ENCODE peak calls at places on chromosomes 5 and 9, in nine cellular contexts. One of them, this sample, is unnamed.

GRCh38 chr5:150138551-150139265 is 16.9 kb downstream of the PDGFRB start:
- DNase-seq in hepatocyte: peak; percentile 84
- DNase-seq in fibroblast of lung: peak; percentile 97
- DNase-seq in CD8-positive, alpha-beta T cell: no peak
- DNase-seq in body of pancreas: peak; percentile 42
- DNase-seq in tibial artery: peak; percentile 87
- DNase-seq in IMR-90: peak; percentile 96
- DNase-seq in psoas muscle: no peak
- DNase-seq in aorta: peak; percentile 92
- DNase-seq in this sample: no peak

GRCh38 chr5:112642885-112643284 is 94.8 kb upstream of the APC start:
- DNase-seq in aorta: no peak
- DNase-seq in tibial artery: no peak
- DNase-seq in CD8-positive, alpha-beta T cell: no peak
- DNase-seq in psoas muscle: no peak
- DNase-seq in fibroblast of lung: peak; percentile 39
- DNase-seq in IMR-90: no peak
- DNase-seq in hepatocyte: no peak
- DNase-seq in body of pancreas: no peak
- DNase-seq in this sample: no peak

GRCh38 chr5:89211836-89212235 is 328.9 kb upstream of the MEF2C start:
- DNase-seq in body of pancreas: no peak
- DNase-seq in CD8-positive, alpha-beta T cell: no peak
- DNase-seq in fibroblast of lung: peak; percentile 97
- DNase-seq in psoas muscle: no peak
- DNase-seq in aorta: no peak
- DNase-seq in hepatocyte: no peak
- DNase-seq in IMR-90: peak; percentile 83
- DNase-seq in tibial artery: no peak
- DNase-seq in this sample: no peak

GRCh38 chr5:16313761-16314160 is 134.2 kb upstream of the MARCHF11 start:
- DNase-seq in tibial artery: no peak
- DNase-seq in aorta: no peak
- DNase-seq in psoas muscle: no peak
- DNase-seq in CD8-positive, alpha-beta T cell: no peak
- DNase-seq in body of pancreas: no peak
- DNase-seq in hepatocyte: no peak
- DNase-seq in IMR-90: no peak
- DNase-seq in fibroblast of lung: no peak
- DNase-seq in this sample: no peak

GRCh38 chr5:176533894-176534611 is 3.1 kb downstream of the RNF44 start:
- DNase-seq in tibial artery: no peak
- DNase-seq in body of pancreas: peak; percentile 77
- DNase-seq in IMR-90: peak; percentile 36
- DNase-seq in CD8-positive, alpha-beta T cell: peak; percentile 69
- DNase-seq in hepatocyte: no peak
- DNase-seq in aorta: peak; percentile 69
- DNase-seq in psoas muscle: peak; percentile 64
- DNase-seq in fibroblast of lung: peak; percentile 13
- DNase-seq in this sample: peak; percentile 69

GRCh38 chr5:140112685-140113179 is 1.2 kb upstream of the PURA start:
- DNase-seq in CD8-positive, alpha-beta T cell: no peak
- DNase-seq in psoas muscle: no peak
- DNase-seq in hepatocyte: no peak
- DNase-seq in fibroblast of lung: peak; percentile 47
- DNase-seq in tibial artery: no peak
- DNase-seq in body of pancreas: no peak
- DNase-seq in aorta: no peak
- DNase-seq in IMR-90: peak; percentile 34
- DNase-seq in this sample: peak; percentile 18

GRCh38 chr9:99140685-99141314 is 35.9 kb downstream of the TGFBR1 start:
- DNase-seq in aorta: no peak
- DNase-seq in psoas muscle: peak; percentile 41
- DNase-seq in body of pancreas: peak; percentile 32
- DNase-seq in hepatocyte: peak; percentile 67
- DNase-seq in fibroblast of lung: peak; percentile 47
- DNase-seq in CD8-positive, alpha-beta T cell: peak; percentile 46
- DNase-seq in IMR-90: peak; percentile 67
- DNase-seq in tibial artery: peak; percentile 35
- DNase-seq in this sample: peak; percentile 30

GRCh38 chr5:28725001-28725400 is 1686.6 kb upstream of the CDH9 start:
- DNase-seq in tibial artery: no peak
- DNase-seq in aorta: no peak
- DNase-seq in CD8-positive, alpha-beta T cell: no peak
- DNase-seq in fibroblast of lung: no peak
- DNase-seq in hepatocyte: no peak
- DNase-seq in IMR-90: no peak
- DNase-seq in body of pancreas: no peak
- DNase-seq in psoas muscle: no peak
- DNase-seq in this sample: no peak

GRCh38 chr9:36721846-36722588 is 149.3 kb downstream of the MELK start:
- DNase-seq in fibroblast of lung: peak; percentile 2
- DNase-seq in psoas muscle: no peak
- DNase-seq in IMR-90: no peak
- DNase-seq in tibial artery: peak; percentile 25
- DNase-seq in aorta: no peak
- DNase-seq in CD8-positive, alpha-beta T cell: no peak
- DNase-seq in hepatocyte: peak; percentile 20
- DNase-seq in body of pancreas: peak; percentile 53
- DNase-seq in this sample: peak; percentile 62

GRCh38 chr5:178839319-178839704 is 20.4 kb upstream of the ZNF354B start:
- DNase-seq in psoas muscle: no peak
- DNase-seq in IMR-90: no peak
- DNase-seq in CD8-positive, alpha-beta T cell: peak; percentile 43
- DNase-seq in hepatocyte: peak; percentile 82
- DNase-seq in aorta: peak; percentile 84
- DNase-seq in body of pancreas: peak; percentile 69
- DNase-seq in tibial artery: no peak
- DNase-seq in fibroblast of lung: no peak
- DNase-seq in this sample: peak; percentile 62

GRCh38 chr9:76642701-76643209 is 121.5 kb upstream of the PCA3 start:
- DNase-seq in aorta: no peak
- DNase-seq in IMR-90: no peak
- DNase-seq in hepatocyte: no peak
- DNase-seq in body of pancreas: no peak
- DNase-seq in fibroblast of lung: no peak
- DNase-seq in tibial artery: no peak
- DNase-seq in CD8-positive, alpha-beta T cell: no peak
- DNase-seq in psoas muscle: no peak
- DNase-seq in this sample: no peak

GRCh38 chr9:22064957-22065356 is 55.9 kb upstream of the CDKN2B start:
- DNase-seq in CD8-positive, alpha-beta T cell: no peak
- DNase-seq in fibroblast of lung: no peak
- DNase-seq in aorta: no peak
- DNase-seq in hepatocyte: no peak
- DNase-seq in body of pancreas: no peak
- DNase-seq in psoas muscle: no peak
- DNase-seq in tibial artery: no peak
- DNase-seq in IMR-90: no peak
- DNase-seq in this sample: no peak

GRCh38 chr5:151146003-151146524 is 11.5 kb downstream of the ANXA6 start:
- DNase-seq in hepatocyte: no peak
- DNase-seq in tibial artery: no peak
- DNase-seq in fibroblast of lung: no peak
- DNase-seq in psoas muscle: no peak
- DNase-seq in CD8-positive, alpha-beta T cell: no peak
- DNase-seq in body of pancreas: no peak
- DNase-seq in aorta: no peak
- DNase-seq in IMR-90: no peak
- DNase-seq in this sample: no peak
- H3K4me1 ChIP-seq in hepatocyte: peaks cover 17% of the 10 kb centered on the region
- H3K4me1 ChIP-seq in tibial artery: no peaks in the 10 kb centered on the region
- H3K4me1 ChIP-seq in fibroblast of lung: peaks cover 15% of the 10 kb centered on the region
- H3K4me1 ChIP-seq in psoas muscle: peaks cover 91% of the 10 kb centered on the region
- H3K4me1 ChIP-seq in CD8-positive, alpha-beta T cell: peaks cover 100% of the 10 kb centered on the region
- H3K4me1 ChIP-seq in body of pancreas: peaks cover 10% of the 10 kb centered on the region
- H3K4me1 ChIP-seq in aorta: no peaks in the 10 kb centered on the region
- H3K4me1 ChIP-seq in IMR-90: peaks cover 13% of the 10 kb centered on the region
- H3K4me1 ChIP-seq in this sample: peaks cover 7% of the 10 kb centered on the region

DNA sequence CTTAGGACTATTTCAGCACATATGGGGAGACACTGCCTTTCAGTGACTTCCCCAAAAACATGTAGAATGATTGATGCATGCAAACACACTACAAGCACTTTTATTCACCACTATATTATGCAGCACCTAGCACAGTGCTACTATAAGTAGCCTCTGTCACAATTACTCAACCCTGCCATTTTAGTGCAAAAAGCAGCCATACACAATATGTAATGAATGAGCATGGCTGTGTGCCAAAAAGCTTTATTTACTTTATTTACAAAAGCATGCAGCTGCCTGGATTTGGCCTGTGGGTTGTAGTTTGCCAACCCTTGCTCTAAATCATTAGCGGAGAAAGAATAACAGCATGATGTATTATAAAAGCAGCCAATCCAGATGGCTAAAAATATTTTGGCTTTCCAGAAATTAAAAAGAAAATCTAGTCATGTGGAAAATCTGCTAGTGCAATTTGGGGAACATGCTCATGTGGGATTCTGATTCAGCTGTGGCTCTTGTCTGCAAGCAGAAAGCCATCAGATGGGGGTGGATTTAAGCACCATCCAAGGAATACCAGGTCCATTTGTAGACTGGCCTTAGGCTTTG is 154.1 kb upstream of the HMHB1 start:
- DNase-seq in hepatocyte: peak; percentile 34
- DNase-seq in tibial artery: no peak
- DNase-seq in aorta: no peak
- DNase-seq in psoas muscle: no peak
- DNase-seq in CD8-positive, alpha-beta T cell: no peak
- DNase-seq in IMR-90: no peak
- DNase-seq in fibroblast of lung: peak; percentile 35
- DNase-seq in body of pancreas: no peak
- DNase-seq in this sample: no peak
- H3K27ac ChIP-seq in hepatocyte: no peak overlapping the region
- H3K27ac ChIP-seq in tibial artery: no peak overlapping the region
- H3K27ac ChIP-seq in aorta: no peak overlapping the region
- H3K27ac ChIP-seq in psoas muscle: no peak overlapping the region
- H3K27ac ChIP-seq in CD8-positive, alpha-beta T cell: no peak overlapping the region
- H3K27ac ChIP-seq in IMR-90: no peak overlapping the region
- H3K27ac ChIP-seq in fibroblast of lung: no peak overlapping the region
- H3K27ac ChIP-seq in body of pancreas: no peak overlapping the region
- H3K27ac ChIP-seq in this sample: no peak overlapping the region

GRCh38 chr5:135386096-135386495 is 12.9 kb downstream of the MACROH2A1 start:
- DNase-seq in hepatocyte: no peak
- DNase-seq in fibroblast of lung: peak; percentile 47
- DNase-seq in aorta: no peak
- DNase-seq in IMR-90: peak; percentile 50
- DNase-seq in CD8-positive, alpha-beta T cell: no peak
- DNase-seq in psoas muscle: no peak
- DNase-seq in body of pancreas: no peak
- DNase-seq in tibial artery: no peak
- DNase-seq in this sample: no peak

GRCh38 chr5:135385576-135385975 is 13.5 kb downstream of the MACROH2A1 start:
- DNase-seq in hepatocyte: peak; percentile 31
- DNase-seq in fibroblast of lung: no peak
- DNase-seq in aorta: no peak
- DNase-seq in CD8-positive, alpha-beta T cell: no peak
- DNase-seq in body of pancreas: no peak
- DNase-seq in IMR-90: no peak
- DNase-seq in tibial artery: no peak
- DNase-seq in psoas muscle: no peak
- DNase-seq in this sample: no peak

GRCh38 chr5:135387629-135387960 is 11.4 kb downstream of the MACROH2A1 start:
- DNase-seq in hepatocyte: no peak
- DNase-seq in CD8-positive, alpha-beta T cell: no peak
- DNase-seq in IMR-90: no peak
- DNase-seq in body of pancreas: no peak
- DNase-seq in aorta: no peak
- DNase-seq in tibial artery: no peak
- DNase-seq in psoas muscle: no peak
- DNase-seq in fibroblast of lung: no peak
- DNase-seq in this sample: no peak

GRCh38 chr5:135388860-135389435 is 10.1 kb downstream of the MACROH2A1 start:
- DNase-seq in IMR-90: no peak
- DNase-seq in body of pancreas: no peak
- DNase-seq in psoas muscle: no peak
- DNase-seq in fibroblast of lung: no peak
- DNase-seq in hepatocyte: no peak
- DNase-seq in tibial artery: no peak
- DNase-seq in aorta: no peak
- DNase-seq in CD8-positive, alpha-beta T cell: no peak
- DNase-seq in this sample: no peak

DNA sequence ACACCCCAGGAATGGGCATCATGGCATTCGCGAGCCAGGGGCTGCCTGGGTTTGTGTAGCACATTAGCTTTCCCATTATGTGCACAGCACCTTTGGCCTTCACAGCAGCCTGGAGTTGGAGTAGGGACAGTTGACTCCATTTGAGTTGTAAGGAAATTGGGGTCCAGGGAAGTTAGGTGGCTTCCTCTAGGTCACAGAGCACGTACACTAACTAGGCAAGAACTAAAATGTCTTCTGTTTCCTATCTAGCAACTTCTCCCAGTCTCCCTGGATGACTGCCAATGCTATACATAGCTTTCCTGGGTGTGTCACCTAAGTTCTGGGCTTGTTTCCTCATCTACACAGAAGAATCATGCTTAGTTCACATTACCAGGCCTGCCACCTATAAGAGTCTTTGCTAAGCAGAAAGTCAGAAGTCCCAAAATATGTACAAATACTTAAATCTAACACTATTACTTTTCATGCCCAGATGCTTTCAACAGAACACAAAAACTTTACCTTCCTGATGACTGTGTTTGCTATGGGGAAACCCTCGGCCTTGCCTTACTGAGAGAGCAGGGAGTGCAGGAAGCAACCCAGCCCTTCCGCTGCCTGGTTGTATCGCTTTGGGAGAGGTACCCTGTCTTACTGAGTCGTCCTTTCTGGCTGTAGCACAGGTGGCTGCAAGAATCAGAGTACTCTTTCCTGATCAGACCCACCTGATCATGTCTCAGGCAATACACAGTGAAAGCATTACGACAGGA is 12.0 kb downstream of the MACROH2A1 start:
- DNase-seq in aorta: no peak
- DNase-seq in fibroblast of lung: peak; percentile 92
- DNase-seq in body of pancreas: peak; percentile 31
- DNase-seq in psoas muscle: no peak
- DNase-seq in CD8-positive, alpha-beta T cell: no peak
- DNase-seq in hepatocyte: peak; percentile 77
- DNase-seq in IMR-90: peak; percentile 94
- DNase-seq in tibial artery: no peak
- DNase-seq in this sample: peak; percentile 82
- H3K4me1 ChIP-seq in aorta: peaks cover 3% of the 10 kb centered on the region
- H3K4me1 ChIP-seq in fibroblast of lung: peaks cover 38% of the 10 kb centered on the region
- H3K4me1 ChIP-seq in body of pancreas: no peaks in the 10 kb centered on the region
- H3K4me1 ChIP-seq in psoas muscle: peaks cover 70% of the 10 kb centered on the region
- H3K4me1 ChIP-seq in CD8-positive, alpha-beta T cell: peaks cover 8% of the 10 kb centered on the region
- H3K4me1 ChIP-seq in hepatocyte: peaks cover 28% of the 10 kb centered on the region
- H3K4me1 ChIP-seq in IMR-90: peaks cover 40% of the 10 kb centered on the region
- H3K4me1 ChIP-seq in tibial artery: no peaks in the 10 kb centered on the region
- H3K4me1 ChIP-seq in this sample: peaks cover 4% of the 10 kb centered on the region

GRCh38 chr5:1315018-1315708 is 20.3 kb upstream of the TERT start:
- DNase-seq in tibial artery: peak; percentile 11
- DNase-seq in aorta: peak; percentile 61
- DNase-seq in psoas muscle: peak; percentile 22
- DNase-seq in IMR-90: no peak
- DNase-seq in CD8-positive, alpha-beta T cell: no peak
- DNase-seq in hepatocyte: no peak
- DNase-seq in body of pancreas: no peak
- DNase-seq in fibroblast of lung: no peak
- DNase-seq in this sample: no peak
- H3K27ac ChIP-seq in tibial artery: no peak overlapping the region
- H3K27ac ChIP-seq in aorta: no peak overlapping the region
- H3K27ac ChIP-seq in psoas muscle: no peak overlapping the region
- H3K27ac ChIP-seq in IMR-90: no peak overlapping the region
- H3K27ac ChIP-seq in CD8-positive, alpha-beta T cell: no peak overlapping the region
- H3K27ac ChIP-seq in hepatocyte: no peak overlapping the region
- H3K27ac ChIP-seq in body of pancreas: peak overlapping the region; percentile 81
- H3K27ac ChIP-seq in fibroblast of lung: no peak overlapping the region
- H3K27ac ChIP-seq in this sample: peak overlapping the region; percentile 73

This sample was measured in colonic mucosa.